ENCODE peak calls at places on chromosomes 16 and 17, in four cellular contexts. V, K, F and H are unnamed samples.

GRCh38 chr17:7004398-7005253 is 7.8 kb upstream of the RNASEK start:
- DNase-seq in K (peak), V (peak), F (no peak), H (no peak)

GRCh38 chr16:78877114-78877513 is 723.4 kb downstream of the MAF start:
- DNase-seq in V (no peak), F (no peak), K (no peak), H (no peak)

GRCh38 chr16:53080345-53081031 is 25.7 kb downstream of the CHD9 start:
- DNase-seq in K (peak), V (no peak), F (peak), H (peak)

GRCh38 chr17:9241371-9241712 is 220.0 kb downstream of the NTN1 start:
- DNase-seq in F (no peak), K (no peak), V (no peak), H (no peak)

GRCh38 chr16:89349947-89350633 is 132.6 kb downstream of the ZNF778 start:
- DNase-seq in F (no peak), K (no peak), V (no peak), H (no peak)

GRCh38 chr16:48087639-48088038 is 68.2 kb downstream of the ABCC12 start:
- DNase-seq in V (no peak), K (no peak), F (no peak), H (no peak)

GRCh38 chr16:21638573-21638975 is 13.8 kb downstream of the IGSF6 start:
- DNase-seq in F (no peak), K (peak), V (no peak), H (no peak)

GRCh38 chr17:13626703-13627102 is 25.0 kb upstream of the HS3ST3A1 start:
- DNase-seq in K (peak), F (no peak), V (no peak), H (no peak)

GRCh38 chr17:41463746-41464145 is 3.4 kb downstream of the KRT32 start:
- DNase-seq in F (no peak), K (no peak), V (no peak), H (no peak)

GRCh38 chr17:16941072-16941641 is 30.8 kb downstream of the TNFRSF13B start:
- DNase-seq in K (no peak), F (no peak), V (no peak), H (no peak)

GRCh38 chr17:31148205-31148604 is 53.4 kb downstream of the NF1 start:
- DNase-seq in V (no peak), F (no peak), K (peak), H (no peak)

GRCh38 chr16:3456374-3456773 is 12.9 kb downstream of the NAA60 start:
- DNase-seq in F (no peak), V (no peak), K (peak), H (no peak)

GRCh38 chr17:65750678-65751077 is 189.2 kb upstream of the AXIN2 start:
- DNase-seq in V (peak), K (peak), F (peak), H (peak)

GRCh38 chr16:89712476-89712805 is 8.3 kb downstream of the VPS9D1 start:
- DNase-seq in K (no peak), V (no peak), F (no peak), H (no peak)

GRCh38 chr16:56525154-56525720 is 5.4 kb upstream of the BBS2 start:
- DNase-seq in K (peak), V (no peak), F (no peak), H (no peak)

GRCh38 chr16:84930298-84931106 is 80.8 kb downstream of the ZDHHC7 start:
- DNase-seq in K (no peak), F (no peak), V (no peak), H (no peak)

GRCh38 chr17:12877953-12878669 is 88.8 kb downstream of the ARHGAP44 start:
- DNase-seq in F (no peak), V (no peak), K (no peak), H (no peak)

GRCh38 chr17:72471296-72471695 is 350.5 kb downstream of the SOX9 start:
- DNase-seq in V (no peak), K (no peak), F (no peak), H (no peak)

GRCh38 chr16:12320298-12320706 is 343.8 kb downstream of the SNX29 start:
- DNase-seq in K (peak), V (no peak), F (no peak), H (no peak)